ENCODE peak calls at places on chromosome 17, in four cellular contexts. H, W, M and C are unnamed samples.

GRCh38 chr17:66348605-66349165 is 46.3 kb downstream of the PRKCA start:
- DNase-seq in H (peak; percentile 75), W (peak; percentile 59), M (no peak), C (no peak)

GRCh38 chr17:11935734-11936406 is 61.4 kb downstream of the ZNF18 start:
- DNase-seq in H (no peak), W (peak; percentile 48), M (no peak), C (peak; percentile 16)

GRCh38 chr17:75832164-75832651 is 12.0 kb downstream of the UNC13D start:
- DNase-seq in H (peak; percentile 87), W (no peak), M (no peak), C (no peak)

GRCh38 chr17:17710728-17711541 is 29.7 kb downstream of the RAI1 start:
- DNase-seq in H (peak; percentile 83), W (peak; percentile 27), M (no peak), C (no peak)

GRCh38 chr17:77299256-77300015 is 158.7 kb downstream of the SEC14L1 start:
- DNase-seq in H (no peak), W (no peak), M (no peak), C (no peak)

GRCh38 chr17:42131971-42132370 is 9.4 kb downstream of the HSPB9 start:
- DNase-seq in H (no peak), W (no peak), M (no peak), C (no peak)

GRCh38 chr17:56317351-56318208 is 164.3 kb downstream of the ANKFN1 start:
- DNase-seq in H (no peak), W (no peak), M (no peak), C (no peak)

GRCh38 chr17:58246104-58246740 is 7.8 kb downstream of the LPO start:
- DNase-seq in H (no peak), W (no peak), M (no peak), C (no peak)

GRCh38 chr17:72920513-72920912 is 172.0 kb downstream of the SLC39A11 start:
- DNase-seq in H (no peak), W (no peak), M (no peak), C (no peak)

GRCh38 chr17:67082110-67082509 is 37.8 kb downstream of the CACNG1 start:
- DNase-seq in H (no peak), W (no peak), M (no peak), C (no peak)

GRCh38 chr17:68290268-68290954 is 516 bp downstream of the SLC16A6 start:
- DNase-seq in H (no peak), W (no peak), M (peak; percentile 90), C (no peak)

GRCh38 chr17:73228748-73229236 is 32.9 kb downstream of the CPSF4L start:
- DNase-seq in H (peak; percentile 83), W (peak; percentile 55), M (no peak), C (peak; percentile 20)

GRCh38 chr17:74223901-74224300 is 10.5 kb downstream of the TTYH2 start:
- DNase-seq in H (no peak), W (no peak), M (no peak), C (no peak)

GRCh38 chr17:57570740-57571344 is 174.3 kb downstream of the CCDC182 start:
- DNase-seq in H (no peak), W (no peak), M (no peak), C (no peak)

GRCh38 chr17:40179923-40180659 is 2.8 kb downstream of the RAPGEFL1 start:
- DNase-seq in H (no peak), W (no peak), M (no peak), C (no peak)

GRCh38 chr17:14499976-14500375 is 199.1 kb downstream of the HS3ST3B1 start:
- DNase-seq in H (no peak), W (no peak), M (no peak), C (no peak)

GRCh38 chr17:68623811-68624210 is 22.6 kb upstream of the FAM20A start:
- DNase-seq in H (no peak), W (no peak), M (no peak), C (no peak)

GRCh38 chr17:78883533-78884131 is 19.4 kb downstream of the CEP295NL start:
- DNase-seq in H (peak; percentile 95), W (no peak), M (peak; percentile 88), C (no peak)

GRCh38 chr17:61393550-61393903 is 6.1 kb upstream of the TBX2 start:
- DNase-seq in H (no peak), W (no peak), M (no peak), C (no peak)

GRCh38 chr17:77440571-77440981 is 299.8 kb downstream of the SEC14L1 start:
- DNase-seq in H (no peak), W (no peak), M (peak; percentile 73), C (no peak)

GRCh38 chr17:77417575-77417974 is 276.8 kb downstream of the SEC14L1 start:
- DNase-seq in H (no peak), W (no peak), M (no peak), C (no peak)

GRCh38 chr17:66627985-66628384 is 206.9 kb upstream of the CACNG5 start:
- DNase-seq in H (no peak), W (no peak), M (no peak), C (no peak)

GRCh38 chr17:77129568-77130301 is 11.0 kb upstream of the SEC14L1 start:
- DNase-seq in H (no peak), W (no peak), M (no peak), C (no peak)

GRCh38 chr17:76379646-76380376 is 4.6 kb upstream of the SPHK1 start:
- DNase-seq in H (no peak), W (no peak), M (no peak), C (no peak)

DNA sequence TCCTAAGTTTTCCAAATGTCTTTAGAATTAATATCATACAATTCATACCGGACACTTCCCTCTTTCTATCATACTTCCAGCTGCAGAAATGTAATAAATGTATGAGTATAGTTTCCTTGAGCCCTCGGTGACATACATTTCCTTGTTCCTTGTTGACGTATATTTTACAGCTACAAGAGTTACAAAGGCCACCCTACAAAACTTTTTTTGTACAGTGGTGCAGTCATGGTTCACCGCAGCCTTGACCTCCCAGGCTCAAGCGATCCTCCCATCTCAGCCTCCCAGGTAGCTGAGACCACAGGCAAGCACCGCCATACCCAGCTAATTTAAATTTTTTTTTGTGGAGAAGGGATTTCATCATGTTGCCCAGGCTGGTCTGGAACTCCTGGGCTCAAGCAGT is 7.2 kb upstream of the DUS1L start:
- DNase-seq in H (no peak), W (no peak), M (no peak), C (no peak)
- TF ChIP-seq POLR2A in H (no peak), W (no peak), M (no peak), C (no peak)

GRCh38 chr17:16287563-16288027 is 65.7 kb downstream of the CENPV start:
- DNase-seq in H (no peak), W (no peak), M (no peak), C (no peak)
- TF ChIP-seq POLR2AphosphoS5 in H (no peak), W (no peak), M (no peak), C (no peak)

DNA sequence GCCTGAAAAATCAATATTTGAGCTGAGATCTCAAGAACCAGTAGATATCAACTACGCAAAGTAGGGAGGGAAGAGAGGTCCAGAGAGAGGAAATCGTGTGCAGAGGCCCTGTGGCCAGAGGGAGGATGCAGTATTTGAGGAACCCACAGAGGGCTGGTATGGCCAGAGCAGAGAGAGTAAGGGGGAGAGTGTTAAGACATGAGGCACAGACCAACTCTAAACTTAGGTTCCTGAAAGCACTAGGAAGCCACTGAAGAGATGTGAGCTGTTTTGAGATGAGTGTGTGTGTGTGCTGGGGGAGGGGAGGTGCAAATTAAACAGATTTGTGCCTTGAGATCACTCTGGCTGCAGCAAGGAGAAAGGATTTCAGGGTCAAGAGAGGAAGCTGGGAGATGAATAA is 10.9 kb downstream of the SLC13A2 start:
- DNase-seq in H (no peak), W (no peak), M (no peak), C (peak; percentile 64)
- TF ChIP-seq POLR2A in H (no peak), W (no peak), M (no peak), C (peak; percentile 21)

GRCh38 chr17:28988475-28988874 is 17.4 kb downstream of the SEZ6 start:
- DNase-seq in H (no peak), W (no peak), M (no peak), C (no peak)
- TF ChIP-seq POLR2AphosphoS5 in H (no peak), W (no peak), M (no peak), C (no peak)

GRCh38 chr17:59260724-59261123 is 40.4 kb downstream of the GDPD1 start:
- DNase-seq in H (no peak), W (no peak), M (no peak), C (no peak)

GRCh38 chr17:59257101-59257500 is 36.8 kb downstream of the GDPD1 start:
- DNase-seq in H (no peak), W (no peak), M (no peak), C (no peak)

GRCh38 chr17:59254742-59255141 is 34.4 kb downstream of the GDPD1 start:
- DNase-seq in H (no peak), W (no peak), M (no peak), C (no peak)
- TF ChIP-seq POLR2A in H (no peak), W (no peak), M (no peak), C (no peak)